ENCODE peak calls at places on chromosomes 16 and 17, in eight cellular contexts. H is NB4; Z is astrocyte of the spinal cord; I is activated CD4-positive, alpha-beta T cell treated with anti-CD3 and anti-CD28 coated beads, Interleukin-2, amount 50 U/mL, for 24 hours; L is stimulated activated CD4-positive, alpha-beta T cell treated with anti-CD3 and anti-CD28 coated beads, Interleukin-2, amount 100 ng/mL, for 24 hours; X is amniotic stem cell; M is activated T-helper 1 cell treated with anti-CD3 and anti-CD28 coated beads, Interleukin-12 subunit alpha, Interleukin-12 subunit beta, Interleukin-2, Interleukin-4 antibody, amounts not matched to agents 30 ng/mL and 10 ng/mL and 1 ng/mL, durations not matched to agents 14 hours and 24 hours and 36 hours; V is AG09309. T is an unnamed sample.

GRCh38 chr16:8736123-8736680 is 61.2 kb downstream of the TMEM186 start:
- DNase-seq in H (no peak), Z (no peak), I (no peak), L (no peak), X (no peak), M (no peak), V (no peak), T (no peak)

GRCh38 chr17:10126554-10127493 is 71.6 kb downstream of the GAS7 start:
- DNase-seq in H (peak), Z (peak), I (no peak), L (peak), X (no peak), M (no peak), V (no peak), T (peak)

GRCh38 chr16:87581867-87582220 is 20.5 kb upstream of the JPH3 start:
- DNase-seq in H (peak), Z (peak), I (no peak), L (no peak), X (peak), M (no peak), V (peak), T (peak)

GRCh38 chr16:58127033-58127556 is 2.1 kb downstream of the CFAP20 start:
- DNase-seq in H (peak), Z (peak), I (no peak), L (no peak), X (no peak), M (no peak), V (peak), T (no peak)

GRCh38 chr17:8155341-8156173 is 3.4 kb upstream of the PER1 start:
- DNase-seq in H (no peak), Z (no peak), I (no peak), L (no peak), X (no peak), M (no peak), V (no peak), T (peak)

GRCh38 chr16:57694556-57695377 is at the start of gene DRC7:
- DNase-seq in H (peak), Z (peak), I (peak), L (peak), X (no peak), M (peak), V (no peak), T (no peak)

GRCh38 chr16:28863929-28864886 is 565 bp downstream of the SH2B1 start:
- DNase-seq in H (peak), Z (peak), I (no peak), L (no peak), X (no peak), M (no peak), V (no peak), T (peak)

GRCh38 chr16:66026211-66026610 is 340.3 kb upstream of the CDH5 start:
- DNase-seq in H (peak), Z (no peak), I (no peak), L (no peak), X (no peak), M (no peak), V (no peak), T (no peak)

GRCh38 chr16:29811896-29812665 is at the start of gene PRRT2:
- DNase-seq in H (peak), Z (peak), I (no peak), L (peak), X (no peak), M (no peak), V (no peak), T (peak)

GRCh38 chr17:76497979-76498885 is 3.0 kb downstream of the RHBDF2 start:
- DNase-seq in H (no peak), Z (peak), I (no peak), L (no peak), X (peak), M (no peak), V (peak), T (peak)

GRCh38 chr16:66220766-66221165 is 145.7 kb upstream of the CDH5 start:
- DNase-seq in H (peak), Z (no peak), I (no peak), L (no peak), X (no peak), M (no peak), V (no peak), T (no peak)

GRCh38 chr17:67639555-67639954 is 78.2 kb upstream of the NOL11 start:
- DNase-seq in H (no peak), Z (no peak), I (no peak), L (no peak), X (no peak), M (no peak), V (no peak), T (no peak)

GRCh38 chr16:84508502-84508901 is 4.0 kb upstream of the MEAK7 start:
- DNase-seq in H (no peak), Z (no peak), I (no peak), L (no peak), X (no peak), M (no peak), V (no peak), T (no peak)

GRCh38 chr16:101586-101985 is 23.6 kb downstream of the MPG start:
- DNase-seq in H (no peak), Z (no peak), I (no peak), L (no peak), X (no peak), M (no peak), V (no peak), T (no peak)

GRCh38 chr16:53209489-53209888 is 154.7 kb downstream of the CHD9 start:
- DNase-seq in H (no peak), Z (no peak), I (no peak), L (no peak), X (no peak), M (no peak), V (no peak), T (no peak)

GRCh38 chr17:41998497-41998896 is 18.7 kb downstream of the DNAJC7 start:
- DNase-seq in H (no peak), Z (no peak), I (no peak), L (no peak), X (no peak), M (no peak), V (no peak), T (no peak)

GRCh38 chr17:75501378-75502071 is 13.8 kb downstream of the CASKIN2 start:
- DNase-seq in H (no peak), Z (no peak), I (no peak), L (no peak), X (no peak), M (no peak), V (no peak), T (peak)

GRCh38 chr16:78608305-78608776 is 508.9 kb downstream of the WWOX start:
- DNase-seq in H (no peak), Z (no peak), I (no peak), L (no peak), X (no peak), M (no peak), V (no peak), T (no peak)